ENCODE peak calls at places on chromosomes 1 and 21, in ten cellular contexts. A is left lung, M is heart left ventricle, S is endodermal cell, F is SJSA1, N is mesendoderm, Y is esophagus squamous epithelium, X is GM23338, J is astrocyte, U is heart right ventricle. V is an unnamed sample.

GRCh38 chr1:118958937-118959631 is 29.1 kb downstream of the TBX15 start:
- DNase-seq in A (no peak), M (no peak), S (no peak), F (no peak), N (no peak), Y (no peak), X (no peak), J (no peak), U (no peak), V (no peak)

GRCh38 chr1:173052681-173053196 is 2.0 kb upstream of the TNFSF18 start:
- DNase-seq in A (no peak), M (no peak), S (no peak), F (no peak), N (peak; percentile 31), Y (no peak), X (no peak), J (peak; percentile 39), U (no peak), V (no peak)

GRCh38 chr1:108814343-108815125 is 42.4 kb downstream of the AKNAD1 start:
- DNase-seq in A (no peak), M (no peak), S (no peak), F (no peak), N (no peak), Y (no peak), X (no peak), J (peak; percentile 65), U (no peak), V (no peak)

GRCh38 chr1:185345913-185346717 is 29.1 kb upstream of the IVNS1ABP start:
- DNase-seq in A (no peak), M (no peak), S (no peak), F (no peak), N (no peak), Y (no peak), X (no peak), J (no peak), U (no peak), V (no peak)

GRCh38 chr1:33260435-33260980 is 4.2 kb downstream of the ZNF362 start:
- DNase-seq in A (no peak), M (no peak), S (no peak), F (no peak), N (no peak), Y (no peak), X (no peak), J (no peak), U (no peak), V (no peak)

GRCh38 chr1:93080424-93080823 is 1.3 kb downstream of the MTF2 start:
- DNase-seq in A (no peak), M (no peak), S (no peak), F (no peak), N (peak; percentile 80), Y (no peak), X (peak; percentile 73), J (peak; percentile 72), U (no peak), V (peak; percentile 56)

GRCh38 chr1:169460193-169460833 is 25.4 kb downstream of the SLC19A2 start:
- DNase-seq in A (peak; percentile 32), M (no peak), S (peak; percentile 77), F (no peak), N (peak; percentile 49), Y (no peak), X (peak; percentile 72), J (peak; percentile 75), U (no peak), V (no peak)

GRCh38 chr21:38995755-38996154 is 187.5 kb downstream of the PSMG1 start:
- DNase-seq in A (no peak), M (no peak), S (no peak), F (no peak), N (no peak), Y (no peak), X (no peak), J (no peak), U (no peak), V (no peak)

GRCh38 chr1:162363823-162364222 is 12.8 kb downstream of the SPATA46 start:
- DNase-seq in A (no peak), M (no peak), S (no peak), F (no peak), N (no peak), Y (no peak), X (no peak), J (no peak), U (no peak), V (no peak)

GRCh38 chr1:93331412-93331811 is 14.3 kb upstream of the DR1 start:
- DNase-seq in A (no peak), M (no peak), S (no peak), F (no peak), N (peak; percentile 11), Y (no peak), X (no peak), J (peak; percentile 12), U (no peak), V (no peak)

GRCh38 chr1:208047476-208047934 is 136.6 kb upstream of the CD34 start:
- DNase-seq in A (peak; percentile 67), M (peak; percentile 63), S (no peak), F (no peak), N (no peak), Y (no peak), X (no peak), J (peak; percentile 48), U (peak; percentile 54), V (no peak)

GRCh38 chr1:52629021-52629643 is 3.8 kb upstream of the SHISAL2A start:
- DNase-seq in A (no peak), M (no peak), S (no peak), F (peak; percentile 88), N (peak; percentile 28), Y (no peak), X (peak; percentile 54), J (no peak), U (no peak), V (peak; percentile 78)

GRCh38 chr1:45694823-45695222 is 6.8 kb downstream of the TMEM69 start:
- DNase-seq in A (no peak), M (no peak), S (no peak), F (no peak), N (no peak), Y (no peak), X (no peak), J (no peak), U (no peak), V (no peak)

GRCh38 chr1:10424034-10424433 is 6.2 kb upstream of the CENPS start:
- DNase-seq in A (no peak), M (no peak), S (no peak), F (no peak), N (no peak), Y (no peak), X (no peak), J (no peak), U (peak; percentile 16), V (no peak)

GRCh38 chr1:29655945-29656866 is 419.9 kb downstream of the PTPRU start:
- DNase-seq in A (no peak), M (peak; percentile 1), S (peak; percentile 80), F (peak; percentile 40), N (peak; percentile 52), Y (no peak), X (peak; percentile 72), J (no peak), U (peak; percentile 2), V (peak; percentile 60)

DNA sequence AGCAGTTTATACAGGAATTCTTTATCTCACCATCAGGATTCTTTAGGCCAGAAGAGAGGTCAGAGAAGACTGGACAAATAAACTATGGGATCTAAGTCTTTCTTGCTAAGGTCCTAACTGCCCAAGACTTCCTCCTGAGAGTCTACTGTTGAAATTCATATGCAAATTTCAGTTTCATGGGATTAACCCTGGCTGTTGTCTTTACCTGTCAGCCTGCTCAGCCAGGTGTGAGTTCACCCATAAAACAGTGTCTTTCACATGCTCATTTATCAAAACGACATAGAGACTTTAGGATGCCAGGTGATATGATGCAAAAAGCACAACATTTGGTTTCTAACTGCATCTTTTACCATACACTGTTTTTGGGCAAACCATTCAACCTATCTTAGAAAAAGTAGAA is 211.0 kb downstream of the PDE4B start:
- DNase-seq in A (no peak), M (no peak), S (no peak), F (no peak), N (no peak), Y (no peak), X (peak; percentile 58), J (no peak), U (no peak), V (no peak)
- H3K27ac ChIP-seq in A (no peak overlapping the region), M (no peak overlapping the region), S (no peak overlapping the region), F (no peak overlapping the region), N (no peak overlapping the region), Y (no peak overlapping the region), X (no peak overlapping the region), J (no peak overlapping the region), U (no peak overlapping the region), V (no peak overlapping the region)

DNA sequence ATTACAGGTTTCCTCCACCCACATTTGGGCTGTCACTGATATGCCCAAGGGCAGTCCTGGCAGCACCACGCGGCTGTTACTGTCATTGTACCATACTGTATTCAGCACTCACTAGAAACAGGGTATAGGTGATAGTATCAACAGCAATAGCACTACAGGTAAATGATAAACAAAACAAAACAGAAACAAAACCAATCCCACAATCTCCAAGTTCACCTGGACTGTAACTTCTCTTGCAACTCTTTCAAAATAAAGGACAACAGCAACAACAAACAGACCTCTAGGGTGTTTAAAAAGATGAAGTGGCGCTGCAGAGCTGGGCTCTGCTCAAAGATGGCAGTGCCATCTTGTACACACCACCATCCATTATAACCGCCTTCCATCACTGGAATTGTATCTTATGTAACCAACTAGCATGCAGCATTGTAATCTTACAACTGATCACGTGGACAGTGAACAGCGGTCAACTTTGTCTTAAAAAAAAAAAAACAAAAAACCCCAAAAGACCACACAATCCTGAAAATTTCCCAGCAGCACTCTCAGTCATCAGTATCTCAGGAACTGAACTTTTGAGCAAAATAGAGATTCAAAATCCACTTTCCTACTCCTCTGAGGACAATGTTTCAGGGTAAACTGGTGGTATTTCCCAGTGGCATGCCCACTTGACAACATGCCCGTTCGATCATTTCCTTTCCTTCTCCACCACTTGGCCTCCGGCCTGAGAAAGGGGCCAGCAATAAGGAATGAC is 3.8 kb downstream of the IRF2BP2 start:
- DNase-seq in A (no peak), M (no peak), S (no peak), F (no peak), N (no peak), Y (no peak), X (no peak), J (no peak), U (peak; percentile 53), V (no peak)
- H3K36me3 ChIP-seq in A (no peaks in the 10 kb centered on the region), M (peaks cover 16% of the 10 kb centered on the region), S (peaks cover 54% of the 10 kb centered on the region), F (peaks cover 72% of the 10 kb centered on the region), N (peaks cover 4% of the 10 kb centered on the region), Y (peaks cover 6% of the 10 kb centered on the region), X (peaks cover 8% of the 10 kb centered on the region), J (peaks cover 37% of the 10 kb centered on the region), U (peaks cover 6% of the 10 kb centered on the region), V (peaks cover 42% of the 10 kb centered on the region)

GRCh38 chr21:41868062-41868710 is 11.0 kb downstream of the PRDM15 start:
- DNase-seq in A (no peak), M (no peak), S (no peak), F (no peak), N (no peak), Y (no peak), X (no peak), J (peak; percentile 9), U (no peak), V (no peak)
- H3K4me3 ChIP-seq in A (no peak overlapping the region), M (no peak overlapping the region), S (no peak overlapping the region), F (no peak overlapping the region), N (no peak overlapping the region), Y (no peak overlapping the region), X (no peak overlapping the region), J (no peak overlapping the region), U (no peak overlapping the region), V (no peak overlapping the region)

DNA sequence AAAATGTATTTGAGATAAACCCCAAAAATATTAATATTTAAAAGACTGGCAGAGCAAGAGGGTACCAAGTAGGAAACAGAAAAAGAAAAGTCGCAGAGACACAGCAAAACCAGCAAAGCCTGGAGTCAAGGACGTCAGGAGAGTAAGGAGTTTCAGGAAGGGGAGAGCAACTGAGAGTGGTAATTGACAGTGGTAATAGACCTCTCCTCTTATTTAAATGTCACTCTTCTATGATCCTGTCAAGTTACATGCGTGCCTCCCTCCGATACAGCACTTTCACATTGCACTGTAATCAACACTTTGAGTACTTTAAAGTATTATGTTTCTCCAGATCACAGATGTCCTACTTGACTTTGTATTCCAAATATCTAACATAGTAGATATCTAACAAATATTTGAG is 82.6 kb upstream of the EXO1 start:
- DNase-seq in A (no peak), M (no peak), S (no peak), F (no peak), N (no peak), Y (no peak), X (no peak), J (no peak), U (no peak), V (no peak)
- H3K27ac ChIP-seq in A (no peak overlapping the region), M (no peak overlapping the region), S (no peak overlapping the region), F (no peak overlapping the region), N (no peak overlapping the region), Y (no peak overlapping the region), X (no peak overlapping the region), J (no peak overlapping the region), U (no peak overlapping the region), V (no peak overlapping the region)